ENCODE peak calls at places on chromosome 4, in six cellular contexts. M, X, O, Y, W and U are unnamed samples.

GRCh38 chr4:7786040-7786439 is 153.6 kb downstream of the AFAP1 start:
- DNase-seq in Y (no peak), M (no peak), X (no peak), O (no peak), W (no peak), U (peak)

GRCh38 chr4:72110886-72111285 is 79.1 kb downstream of the NPFFR2 start:
- DNase-seq in W (no peak), Y (no peak), X (no peak), M (no peak), O (no peak), U (no peak)

GRCh38 chr4:124321370-124321769 is 391.2 kb downstream of the ANKRD50 start:
- DNase-seq in M (no peak), Y (no peak), X (no peak), W (no peak), O (no peak), U (no peak)

GRCh38 chr4:5722328-5722727 is 11.3 kb downstream of the EVC start:
- DNase-seq in W (no peak), X (no peak), Y (no peak), O (no peak), M (no peak), U (no peak)

GRCh38 chr4:10926025-10926424 is 241.5 kb upstream of the CLNK start:
- DNase-seq in M (no peak), O (peak), X (no peak), W (no peak), Y (no peak), U (no peak)

GRCh38 chr4:7007142-7007907 is 35.8 kb upstream of the TADA2B start:
- DNase-seq in M (no peak), Y (no peak), X (no peak), O (no peak), W (no peak), U (no peak)

GRCh38 chr4:70902577-70903281 is 560 bp downstream of the MOB1B start:
- DNase-seq in M (peak), X (peak), O (peak), Y (peak), W (no peak), U (peak)

GRCh38 chr4:1608821-1609500 is 75.2 kb downstream of the FAM53A start:
- DNase-seq in W (no peak), Y (no peak), O (no peak), M (no peak), X (no peak), U (no peak)

GRCh38 chr4:94976371-94977011 is 218.7 kb downstream of the BMPR1B start:
- DNase-seq in W (no peak), X (no peak), O (no peak), M (no peak), Y (no peak), U (no peak)

GRCh38 chr4:20337261-20337664 is 85.6 kb downstream of the SLIT2 start:
- DNase-seq in W (no peak), M (no peak), X (no peak), O (no peak), Y (no peak), U (no peak)